ENCODE peak calls at places on chromosomes 5 and 9, in seven cellular contexts. One of them, this sample, is unnamed.

GRCh38 chr9:122180633-122181032 is 20.9 kb downstream of the MORN5 start:
- DNase-seq in activated gamma-delta T cell treated with Interleukin-2 at 50 U/mL for 16 hours: no peak
- DNase-seq in hypothalamus: no peak
- DNase-seq in EH: peak
- DNase-seq in stimulated activated CD4-positive, alpha-beta T cell treated with anti-CD3 and anti-CD28 coated beads, Interleukin-2, amount 100 ng/mL, for 24 hours: no peak
- DNase-seq in coronary artery: no peak
- DNase-seq in left cardiac atrium: no peak
- DNase-seq in this sample: no peak

GRCh38 chr5:67607958-67608357 is 411.4 kb upstream of the CD180 start:
- DNase-seq in left cardiac atrium: no peak
- DNase-seq in stimulated activated CD4-positive, alpha-beta T cell treated with anti-CD3 and anti-CD28 coated beads, Interleukin-2, amount 100 ng/mL, for 24 hours: no peak
- DNase-seq in activated gamma-delta T cell treated with Interleukin-2 at 50 U/mL for 16 hours: no peak
- DNase-seq in coronary artery: no peak
- DNase-seq in EH: no peak
- DNase-seq in hypothalamus: no peak
- DNase-seq in this sample: no peak

GRCh38 chr5:10145922-10146321 is 103.8 kb downstream of the ATPSCKMT start:
- DNase-seq in hypothalamus: no peak
- DNase-seq in coronary artery: no peak
- DNase-seq in activated gamma-delta T cell treated with Interleukin-2 at 50 U/mL for 16 hours: no peak
- DNase-seq in EH: peak
- DNase-seq in stimulated activated CD4-positive, alpha-beta T cell treated with anti-CD3 and anti-CD28 coated beads, Interleukin-2, amount 100 ng/mL, for 24 hours: no peak
- DNase-seq in left cardiac atrium: no peak
- DNase-seq in this sample: no peak

GRCh38 chr9:36046923-36047322 is 10.2 kb downstream of the RECK start:
- DNase-seq in coronary artery: no peak
- DNase-seq in activated gamma-delta T cell treated with Interleukin-2 at 50 U/mL for 16 hours: no peak
- DNase-seq in EH: no peak
- DNase-seq in stimulated activated CD4-positive, alpha-beta T cell treated with anti-CD3 and anti-CD28 coated beads, Interleukin-2, amount 100 ng/mL, for 24 hours: no peak
- DNase-seq in hypothalamus: no peak
- DNase-seq in left cardiac atrium: no peak
- DNase-seq in this sample: no peak

GRCh38 chr9:89278997-89279739 is 31.8 kb upstream of the CKS2 start:
- DNase-seq in stimulated activated CD4-positive, alpha-beta T cell treated with anti-CD3 and anti-CD28 coated beads, Interleukin-2, amount 100 ng/mL, for 24 hours: no peak
- DNase-seq in left cardiac atrium: no peak
- DNase-seq in EH: peak
- DNase-seq in activated gamma-delta T cell treated with Interleukin-2 at 50 U/mL for 16 hours: no peak
- DNase-seq in coronary artery: no peak
- DNase-seq in hypothalamus: no peak
- DNase-seq in this sample: peak

GRCh38 chr5:24472518-24472917 is 172.3 kb downstream of the CDH10 start:
- DNase-seq in hypothalamus: no peak
- DNase-seq in coronary artery: no peak
- DNase-seq in activated gamma-delta T cell treated with Interleukin-2 at 50 U/mL for 16 hours: no peak
- DNase-seq in EH: no peak
- DNase-seq in left cardiac atrium: no peak
- DNase-seq in stimulated activated CD4-positive, alpha-beta T cell treated with anti-CD3 and anti-CD28 coated beads, Interleukin-2, amount 100 ng/mL, for 24 hours: no peak
- DNase-seq in this sample: no peak

GRCh38 chr5:138664276-138664943 is 88.8 kb upstream of the CTNNA1 start:
- DNase-seq in coronary artery: no peak
- DNase-seq in left cardiac atrium: no peak
- DNase-seq in stimulated activated CD4-positive, alpha-beta T cell treated with anti-CD3 and anti-CD28 coated beads, Interleukin-2, amount 100 ng/mL, for 24 hours: no peak
- DNase-seq in EH: peak
- DNase-seq in hypothalamus: no peak
- DNase-seq in activated gamma-delta T cell treated with Interleukin-2 at 50 U/mL for 16 hours: no peak
- DNase-seq in this sample: no peak

GRCh38 chr5:112339761-112340160 is 79.3 kb downstream of the EPB41L4A start:
- DNase-seq in left cardiac atrium: no peak
- DNase-seq in EH: no peak
- DNase-seq in activated gamma-delta T cell treated with Interleukin-2 at 50 U/mL for 16 hours: no peak
- DNase-seq in coronary artery: no peak
- DNase-seq in stimulated activated CD4-positive, alpha-beta T cell treated with anti-CD3 and anti-CD28 coated beads, Interleukin-2, amount 100 ng/mL, for 24 hours: no peak
- DNase-seq in hypothalamus: no peak
- DNase-seq in this sample: no peak

GRCh38 chr5:102809033-102809432 is 53.9 kb downstream of the PAM start:
- DNase-seq in stimulated activated CD4-positive, alpha-beta T cell treated with anti-CD3 and anti-CD28 coated beads, Interleukin-2, amount 100 ng/mL, for 24 hours: no peak
- DNase-seq in coronary artery: no peak
- DNase-seq in EH: peak
- DNase-seq in hypothalamus: no peak
- DNase-seq in left cardiac atrium: no peak
- DNase-seq in activated gamma-delta T cell treated with Interleukin-2 at 50 U/mL for 16 hours: no peak
- DNase-seq in this sample: no peak

GRCh38 chr9:127140181-127140580 is 17.7 kb upstream of the ANGPTL2 start:
- DNase-seq in activated gamma-delta T cell treated with Interleukin-2 at 50 U/mL for 16 hours: no peak
- DNase-seq in coronary artery: no peak
- DNase-seq in EH: no peak
- DNase-seq in left cardiac atrium: no peak
- DNase-seq in hypothalamus: no peak
- DNase-seq in stimulated activated CD4-positive, alpha-beta T cell treated with anti-CD3 and anti-CD28 coated beads, Interleukin-2, amount 100 ng/mL, for 24 hours: no peak
- DNase-seq in this sample: no peak

GRCh38 chr9:112555844-112556482 is 69.3 kb downstream of the KIAA1958 start:
- DNase-seq in left cardiac atrium: no peak
- DNase-seq in EH: no peak
- DNase-seq in stimulated activated CD4-positive, alpha-beta T cell treated with anti-CD3 and anti-CD28 coated beads, Interleukin-2, amount 100 ng/mL, for 24 hours: no peak
- DNase-seq in coronary artery: no peak
- DNase-seq in activated gamma-delta T cell treated with Interleukin-2 at 50 U/mL for 16 hours: no peak
- DNase-seq in hypothalamus: no peak
- DNase-seq in this sample: no peak

GRCh38 chr9:113631811-113632665 is 168.5 kb downstream of the RGS3 start:
- DNase-seq in stimulated activated CD4-positive, alpha-beta T cell treated with anti-CD3 and anti-CD28 coated beads, Interleukin-2, amount 100 ng/mL, for 24 hours: no peak
- DNase-seq in EH: peak
- DNase-seq in hypothalamus: no peak
- DNase-seq in left cardiac atrium: no peak
- DNase-seq in activated gamma-delta T cell treated with Interleukin-2 at 50 U/mL for 16 hours: no peak
- DNase-seq in coronary artery: peak
- DNase-seq in this sample: no peak